ENCODE peak calls at places on chromosomes 5 and 9, in eight cellular contexts. A, Z, O, W, M, S, J and C are unnamed samples.

GRCh38 chr5:133234273-133234672 is 182.5 kb downstream of the HSPA4 start:
- DNase-seq in M (no peak), O (no peak), Z (no peak), A (no peak), S (peak), J (no peak), W (no peak), C (no peak)

GRCh38 chr5:179817071-179817840 is 3.4 kb upstream of the SQSTM1 start:
- DNase-seq in O (no peak), A (no peak), Z (no peak), J (no peak), M (no peak), S (no peak), W (no peak), C (no peak)

GRCh38 chr5:147223951-147224791 is 10.7 kb upstream of the STK32A start:
- DNase-seq in Z (no peak), J (peak), A (peak), S (no peak), W (no peak), O (no peak), M (peak), C (no peak)

GRCh38 chr5:10533218-10533617 is 30.7 kb upstream of the ANKRD33B start:
- DNase-seq in O (no peak), J (no peak), A (no peak), M (no peak), W (no peak), Z (no peak), S (no peak), C (no peak)

GRCh38 chr5:82178378-82178777 is 99.8 kb downstream of the RPS23 start:
- DNase-seq in J (no peak), A (no peak), Z (no peak), S (no peak), M (no peak), W (no peak), O (no peak), C (no peak)

GRCh38 chr5:178602752-178603151 is 12.6 kb upstream of the COL23A1 start:
- DNase-seq in W (no peak), S (no peak), J (no peak), Z (no peak), M (no peak), A (no peak), O (no peak), C (no peak)

GRCh38 chr5:95718203-95718602 is 12.9 kb upstream of the RHOBTB3 start:
- DNase-seq in A (no peak), O (no peak), J (no peak), M (no peak), Z (no peak), W (no peak), S (no peak), C (no peak)

GRCh38 chr9:69745716-69746538 is 13.9 kb downstream of the PTAR1 start:
- DNase-seq in W (no peak), O (no peak), Z (no peak), S (no peak), A (no peak), J (no peak), M (no peak), C (no peak)

GRCh38 chr9:109912082-109912581 is 132.1 kb downstream of the PALM2AKAP2 start:
- DNase-seq in W (no peak), M (no peak), A (no peak), S (no peak), O (no peak), Z (no peak), J (no peak), C (no peak)

GRCh38 chr5:56518820-56519219 is 285.7 kb upstream of the ANKRD55 start:
- DNase-seq in Z (no peak), S (no peak), W (no peak), A (no peak), O (no peak), J (no peak), M (no peak), C (no peak)